ENCODE peak calls at places on chromosomes 12 and 14, in eight cellular contexts. Y, P, W, C, K, N, X and I are unnamed samples.

GRCh38 chr14:93965287-93965821 is 11.0 kb downstream of the ASB2 start:
- DNase-seq in Y (no peak), P (no peak), W (no peak), C (no peak), K (no peak), N (no peak), X (no peak), I (no peak)

GRCh38 chr14:19918553-19919264 is 1.7 kb upstream of the OR4K5 start:
- DNase-seq in Y (no peak), P (no peak), W (no peak), C (no peak), K (no peak), N (no peak), X (no peak), I (no peak)

GRCh38 chr12:1803736-1804135 is 16.6 kb upstream of the LRTM2 start:
- DNase-seq in Y (no peak), P (no peak), W (no peak), C (no peak), K (no peak), N (no peak), X (no peak), I (no peak)

GRCh38 chr12:109461846-109462766 is 15.0 kb downstream of the KCTD10 start:
- DNase-seq in Y (peak; percentile 25), P (no peak), W (no peak), C (peak; percentile 16), K (no peak), N (no peak), X (no peak), I (no peak)

GRCh38 chr12:97927991-97928390 is 465.4 kb downstream of the RMST start:
- DNase-seq in Y (no peak), P (no peak), W (no peak), C (no peak), K (no peak), N (no peak), X (no peak), I (no peak)

GRCh38 chr14:102530828-102531478 is 21.4 kb upstream of the ANKRD9 start:
- DNase-seq in Y (no peak), P (no peak), W (peak; percentile 27), C (no peak), K (no peak), N (no peak), X (no peak), I (no peak)

GRCh38 chr12:98514984-98515367 is 414 bp upstream of the TMPO start:
- DNase-seq in Y (no peak), P (no peak), W (no peak), C (no peak), K (no peak), N (no peak), X (no peak), I (peak; percentile 10)

GRCh38 chr14:58656671-58657411 is 19.1 kb downstream of the DACT1 start:
- DNase-seq in Y (no peak), P (no peak), W (peak; percentile 54), C (no peak), K (no peak), N (no peak), X (no peak), I (peak; percentile 73)

GRCh38 chr12:7373226-7373625 is 69.4 kb downstream of the ACSM4 start:
- DNase-seq in Y (no peak), P (no peak), W (no peak), C (no peak), K (no peak), N (peak; percentile 99), X (no peak), I (no peak)

GRCh38 chr14:87994974-87995373 is 2.0 kb upstream of the GALC start:
- DNase-seq in Y (peak; percentile 99), P (no peak), W (no peak), C (no peak), K (no peak), N (no peak), X (no peak), I (no peak)

GRCh38 chr12:6866920-6867406 is 368 bp upstream of the TPI1 start:
- DNase-seq in Y (no peak), P (no peak), W (no peak), C (no peak), K (no peak), N (no peak), X (no peak), I (peak; percentile 38)

GRCh38 chr12:40263616-40264409 is 39.0 kb downstream of the LRRK2 start:
- DNase-seq in Y (no peak), P (no peak), W (no peak), C (no peak), K (no peak), N (no peak), X (no peak), I (no peak)

GRCh38 chr12:107515446-107515958 is 170.1 kb upstream of the PWP1 start:
- DNase-seq in Y (no peak), P (peak; percentile 4), W (no peak), C (no peak), K (peak; percentile 59), N (no peak), X (peak; percentile 35), I (no peak)

GRCh38 chr14:101862177-101862576 is 100.7 kb downstream of the PPP2R5C start:
- DNase-seq in Y (no peak), P (no peak), W (no peak), C (no peak), K (no peak), N (no peak), X (no peak), I (no peak)

GRCh38 chr14:47959753-47960152 is 284.3 kb upstream of the MDGA2 start:
- DNase-seq in Y (no peak), P (no peak), W (no peak), C (no peak), K (no peak), N (no peak), X (no peak), I (no peak)

GRCh38 chr14:64708148-64709004 is 4.2 kb downstream of the PLEKHG3 start:
- DNase-seq in Y (no peak), P (no peak), W (no peak), C (peak; percentile 59), K (no peak), N (no peak), X (peak; percentile 63), I (no peak)

GRCh38 chr12:19483727-19484126 is 44.4 kb downstream of the AEBP2 start:
- DNase-seq in Y (no peak), P (no peak), W (no peak), C (no peak), K (no peak), N (no peak), X (no peak), I (no peak)

GRCh38 chr12:26771861-26772260 is 61.1 kb downstream of the ITPR2 start:
- DNase-seq in Y (no peak), P (no peak), W (no peak), C (no peak), K (no peak), N (no peak), X (no peak), I (no peak)

GRCh38 chr12:108922918-108923317 is 43.0 kb downstream of the DAO start:
- DNase-seq in Y (no peak), P (no peak), W (no peak), C (no peak), K (no peak), N (no peak), X (no peak), I (no peak)

GRCh38 chr12:67772276-67773169 is 124.0 kb downstream of the DYRK2 start:
- DNase-seq in Y (no peak), P (no peak), W (no peak), C (peak; percentile 76), K (no peak), N (peak; percentile 32), X (peak; percentile 96), I (no peak)